ENCODE peak calls at places on chromosomes 1 and 21, in six cellular contexts. One of them, this sample, is unnamed.

GRCh38 chr1:26119892-26120608 is 8.4 kb downstream of the PDIK1L start:
- DNase-seq in lung microvascular endothelial cell: no peak
- DNase-seq in left ventricle myocardium superior: no peak
- DNase-seq in smooth muscle cell of the brain vasculature: no peak
- DNase-seq in OCI-LY7: no peak
- DNase-seq in foreskin fibroblast: no peak
- DNase-seq in this sample: no peak

GRCh38 chr21:16651956-16652355 is 860.9 kb upstream of the CXADR start:
- DNase-seq in lung microvascular endothelial cell: no peak
- DNase-seq in left ventricle myocardium superior: no peak
- DNase-seq in smooth muscle cell of the brain vasculature: no peak
- DNase-seq in OCI-LY7: no peak
- DNase-seq in foreskin fibroblast: no peak
- DNase-seq in this sample: no peak

GRCh38 chr1:52238474-52238873 is 96.6 kb downstream of the ZFYVE9 start:
- DNase-seq in lung microvascular endothelial cell: peak
- DNase-seq in left ventricle myocardium superior: no peak
- DNase-seq in smooth muscle cell of the brain vasculature: no peak
- DNase-seq in OCI-LY7: no peak
- DNase-seq in foreskin fibroblast: peak
- DNase-seq in this sample: peak

GRCh38 chr1:43908858-43909257 is 24.7 kb upstream of the ARTN start:
- DNase-seq in lung microvascular endothelial cell: no peak
- DNase-seq in left ventricle myocardium superior: no peak
- DNase-seq in smooth muscle cell of the brain vasculature: no peak
- DNase-seq in OCI-LY7: no peak
- DNase-seq in foreskin fibroblast: no peak
- DNase-seq in this sample: no peak

GRCh38 chr1:162564762-162565218 is 3.3 kb downstream of the UAP1 start:
- DNase-seq in lung microvascular endothelial cell: peak
- DNase-seq in left ventricle myocardium superior: no peak
- DNase-seq in smooth muscle cell of the brain vasculature: no peak
- DNase-seq in OCI-LY7: no peak
- DNase-seq in foreskin fibroblast: no peak
- DNase-seq in this sample: no peak

GRCh38 chr1:226558293-226558692 is 9.7 kb downstream of the STUM start:
- DNase-seq in lung microvascular endothelial cell: no peak
- DNase-seq in left ventricle myocardium superior: no peak
- DNase-seq in smooth muscle cell of the brain vasculature: no peak
- DNase-seq in OCI-LY7: no peak
- DNase-seq in foreskin fibroblast: no peak
- DNase-seq in this sample: no peak

GRCh38 chr1:155184835-155185782 is 11.5 kb downstream of the TRIM46 start:
- DNase-seq in lung microvascular endothelial cell: no peak
- DNase-seq in left ventricle myocardium superior: peak
- DNase-seq in smooth muscle cell of the brain vasculature: no peak
- DNase-seq in OCI-LY7: peak
- DNase-seq in foreskin fibroblast: no peak
- DNase-seq in this sample: no peak

GRCh38 chr1:32754282-32755097 is 51.9 kb upstream of the SYNC start:
- DNase-seq in lung microvascular endothelial cell: no peak
- DNase-seq in left ventricle myocardium superior: no peak
- DNase-seq in smooth muscle cell of the brain vasculature: no peak
- DNase-seq in OCI-LY7: no peak
- DNase-seq in foreskin fibroblast: no peak
- DNase-seq in this sample: no peak

GRCh38 chr1:93839307-93839706 is 39.7 kb downstream of the DNTTIP2 start:
- DNase-seq in lung microvascular endothelial cell: peak
- DNase-seq in left ventricle myocardium superior: no peak
- DNase-seq in smooth muscle cell of the brain vasculature: no peak
- DNase-seq in OCI-LY7: no peak
- DNase-seq in foreskin fibroblast: peak
- DNase-seq in this sample: peak